ENCODE peak calls at places on chromosomes 3 and 15, in ten cellular contexts. S is fibroblast of lung; D is IMR-90; F is thoracic aorta; R is A549; E is OCI-LY7; N is PC-3; J is tibial nerve; Z is RWPE1; T is CD4-positive, alpha-beta T cell. O is an unnamed sample.

GRCh38 chr15:83106994-83107840 is at the start of gene TM6SF1:
- DNase-seq in R (no peak), F (no peak), J (no peak), N (no peak), E (peak), T (no peak), D (no peak), Z (no peak), S (no peak), O (no peak)

GRCh38 chr15:28873585-28874139 is 12.1 kb upstream of the APBA2 start:
- DNase-seq in Z (no peak), N (no peak), E (no peak), F (no peak), R (no peak), D (no peak), J (no peak), S (no peak), T (peak), O (no peak)

GRCh38 chr3:61783993-61784718 is 222.8 kb downstream of the PTPRG start:
- DNase-seq in Z (no peak), N (no peak), S (peak), F (no peak), J (no peak), T (no peak), E (no peak), D (peak), R (no peak), O (no peak)

GRCh38 chr15:84616235-84616634 is 15.4 kb downstream of the ZSCAN2 start:
- DNase-seq in R (no peak), Z (no peak), D (no peak), E (no peak), F (no peak), T (no peak), J (no peak), N (no peak), S (no peak), O (no peak)

GRCh38 chr15:74449066-74449465 is 11.9 kb downstream of the UBL7 start:
- DNase-seq in N (no peak), T (no peak), D (no peak), Z (no peak), S (no peak), R (no peak), F (no peak), J (no peak), E (no peak), O (no peak)

GRCh38 chr3:112253301-112253971 is 40.6 kb downstream of the SLC9C1 start:
- DNase-seq in T (no peak), F (no peak), J (no peak), D (no peak), N (no peak), E (no peak), Z (no peak), R (no peak), S (no peak), O (no peak)

GRCh38 chr3:197333901-197334639 is 35.7 kb upstream of the DLG1 start:
- DNase-seq in J (no peak), R (no peak), Z (no peak), N (no peak), E (no peak), D (no peak), F (no peak), T (no peak), S (no peak), O (no peak)

GRCh38 chr3:159650751-159651150 is 337.9 kb upstream of the IL12A start:
- DNase-seq in N (peak), T (no peak), J (no peak), E (no peak), Z (no peak), S (no peak), R (no peak), D (no peak), F (no peak), O (no peak)

GRCh38 chr3:10008588-10009344 is 17.5 kb upstream of the FANCD2 start:
- DNase-seq in S (peak), Z (peak), F (peak), J (peak), D (peak), T (peak), R (peak), N (peak), E (peak), O (peak)

GRCh38 chr15:72217216-72217615 is 13.8 kb downstream of the PKM start:
- DNase-seq in N (no peak), Z (no peak), F (no peak), D (no peak), R (no peak), J (no peak), E (no peak), S (no peak), T (no peak), O (no peak)

GRCh38 chr15:66880380-66881155 is 178.5 kb downstream of the SMAD6 start:
- DNase-seq in N (no peak), E (no peak), T (no peak), R (no peak), J (no peak), F (no peak), S (no peak), Z (no peak), D (no peak), O (no peak)

GRCh38 chr3:197336348-197336747 is 37.9 kb upstream of the DLG1 start:
- DNase-seq in R (no peak), N (no peak), E (no peak), D (no peak), F (no peak), T (no peak), Z (no peak), S (no peak), J (no peak), O (no peak)

GRCh38 chr3:39809995-39810595 is 686 bp downstream of the MYRIP start:
- DNase-seq in N (no peak), D (no peak), Z (no peak), R (no peak), J (no peak), T (no peak), S (no peak), E (no peak), F (no peak), O (peak)

GRCh38 chr15:75727851-75728715 is 15.4 kb upstream of the CSPG4 start:
- DNase-seq in D (no peak), J (peak), F (no peak), E (peak), T (peak), R (peak), S (no peak), N (peak), Z (no peak), O (peak)

GRCh38 chr3:3619815-3620214 is 179.4 kb upstream of the LRRN1 start:
- DNase-seq in D (no peak), N (no peak), S (no peak), Z (no peak), T (no peak), R (no peak), J (no peak), E (no peak), F (no peak), O (no peak)

GRCh38 chr3:129063091-129063640 is 2.6 kb downstream of the GP9 start:
- DNase-seq in J (no peak), N (no peak), E (no peak), R (no peak), D (no peak), Z (no peak), F (no peak), S (no peak), T (no peak), O (no peak)

GRCh38 chr15:45132844-45133560 is 3.2 kb downstream of the DUOX1 start:
- DNase-seq in D (no peak), J (no peak), N (peak), S (no peak), R (no peak), E (no peak), Z (no peak), F (no peak), T (no peak), O (no peak)

GRCh38 chr3:23324745-23325144 is 121.6 kb downstream of the UBE2E2 start:
- DNase-seq in S (peak), N (peak), J (no peak), D (peak), T (no peak), R (no peak), E (peak), F (no peak), Z (peak), O (no peak)

GRCh38 chr3:23856286-23856685 is 50.5 kb downstream of the UBE2E1 start:
- DNase-seq in N (no peak), F (no peak), T (no peak), R (no peak), E (no peak), J (no peak), D (peak), S (peak), Z (no peak), O (no peak)

GRCh38 chr3:170811515-170811914 is 58.5 kb downstream of the RPL22L1 start:
- DNase-seq in T (no peak), J (no peak), R (no peak), F (no peak), N (peak), Z (peak), D (peak), S (peak), E (no peak), O (no peak)

GRCh38 chr3:140018556-140018955 is 83.6 kb downstream of the CLSTN2 start:
- DNase-seq in E (no peak), F (no peak), Z (no peak), D (no peak), R (no peak), J (no peak), N (no peak), S (no peak), T (no peak), O (no peak)

DNA sequence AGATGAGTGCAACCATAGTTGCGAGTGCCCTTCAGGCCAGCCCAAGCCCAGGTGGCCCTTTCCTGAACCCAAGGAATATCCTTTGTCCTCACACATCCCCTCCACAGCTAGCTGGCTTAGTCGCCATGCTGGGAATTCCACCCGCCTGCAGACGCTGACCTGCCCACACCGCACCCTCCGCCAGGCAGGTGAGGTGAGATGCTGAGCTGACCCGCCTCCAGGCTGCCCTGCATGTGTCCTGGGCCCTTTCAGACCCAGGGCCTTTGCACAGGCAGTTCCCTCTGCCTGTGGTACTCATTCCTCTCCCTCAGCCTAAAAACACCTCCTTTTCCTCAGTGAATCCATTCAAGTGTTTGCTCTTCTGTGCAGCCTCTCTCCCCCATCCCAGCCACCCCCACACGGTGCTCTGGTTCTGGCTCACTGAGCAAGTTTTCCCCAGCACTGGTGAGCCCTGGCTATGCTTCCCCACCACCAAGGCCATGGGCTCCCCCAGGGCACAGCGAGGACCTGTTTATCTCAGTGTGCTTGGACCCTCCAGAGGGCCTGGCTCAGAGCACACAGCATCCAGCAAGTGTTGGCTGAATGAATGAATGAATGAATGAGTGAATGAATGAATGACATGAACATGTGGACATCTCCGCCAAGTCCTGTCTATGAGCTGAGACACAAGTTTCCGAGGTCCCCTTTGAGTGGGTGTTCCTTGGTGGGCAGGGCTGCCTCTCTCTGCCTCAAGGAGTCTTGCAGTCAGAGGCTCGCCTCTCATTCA is 33.0 kb upstream of the LINGO1 start:
- DNase-seq in J (no peak), F (no peak), E (no peak), R (no peak), D (no peak), Z (no peak), S (no peak), N (no peak), T (no peak), O (no peak)
- H3K27ac ChIP-seq in J (no peak), F (no peak), E (no peak), R (no peak), D (no peak), Z (no peak), S (no peak), N (no peak), T (no peak), O (no peak)

GRCh38 chr3:119205685-119206084 is 32.3 kb downstream of the UPK1B start:
- DNase-seq in S (no peak), J (no peak), Z (no peak), N (no peak), E (no peak), R (peak), F (no peak), D (no peak), T (no peak), O (no peak)

GRCh38 chr3:119205209-119205608 is 31.8 kb downstream of the UPK1B start:
- DNase-seq in S (no peak), Z (no peak), D (no peak), F (no peak), N (no peak), R (peak), T (no peak), E (no peak), J (no peak), O (no peak)

GRCh38 chr3:119206611-119207511 is 33.5 kb downstream of the UPK1B start:
- DNase-seq in J (no peak), R (peak), Z (peak), D (no peak), T (no peak), E (no peak), F (no peak), S (no peak), N (peak), O (peak)

GRCh38 chr3:119211193-119211592 is 29.5 kb downstream of the B4GALT4 start:
- DNase-seq in F (no peak), Z (no peak), D (no peak), N (no peak), R (peak), T (no peak), J (no peak), E (no peak), S (no peak), O (no peak)

DNA sequence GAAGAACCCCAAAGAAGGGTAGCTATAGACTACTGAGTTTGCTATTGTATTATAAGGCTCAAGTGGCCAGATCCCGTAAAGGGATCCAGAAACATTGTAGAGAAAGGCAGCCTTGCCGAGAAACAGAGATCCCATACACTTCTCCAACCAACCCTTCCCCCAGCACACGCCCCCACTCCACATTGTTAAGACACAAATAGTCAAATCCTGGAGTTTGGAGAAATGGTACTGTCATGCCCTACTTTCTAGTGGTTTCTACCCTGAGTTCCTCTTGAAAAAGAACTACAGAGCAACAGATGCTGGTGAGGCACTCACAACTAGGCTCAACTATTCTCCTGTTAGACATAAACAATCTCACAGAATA is 33.2 kb downstream of the B4GALT4 start:
- DNase-seq in S (no peak), N (no peak), T (no peak), D (no peak), R (no peak), J (no peak), Z (no peak), F (no peak), E (no peak), O (no peak)
- H3K27ac ChIP-seq in S (no peak), N (no peak), T (peak), D (peak), R (peak), J (no peak), Z (no peak), F (no peak), E (no peak), O (peak)

GRCh38 chr3:189903562-189904250 is 217.0 kb downstream of the P3H2 start:
- DNase-seq in J (no peak), R (no peak), Z (no peak), T (no peak), D (no peak), E (no peak), N (no peak), F (no peak), S (no peak), O (no peak)

GRCh38 chr3:189899186-189899585 is 221.5 kb downstream of the P3H2 start:
- DNase-seq in Z (no peak), E (no peak), S (no peak), F (no peak), N (no peak), R (no peak), T (no peak), D (no peak), J (no peak), O (no peak)

GRCh38 chr3:189902230-189903186 is 218.2 kb downstream of the P3H2 start:
- DNase-seq in F (no peak), D (peak), T (no peak), E (no peak), J (no peak), R (no peak), Z (no peak), N (no peak), S (no peak), O (no peak)

GRCh38 chr3:189900578-189900977 is 220.1 kb downstream of the P3H2 start:
- DNase-seq in E (no peak), N (peak), T (no peak), J (no peak), Z (peak), S (no peak), R (no peak), D (no peak), F (no peak), O (no peak)

DNA sequence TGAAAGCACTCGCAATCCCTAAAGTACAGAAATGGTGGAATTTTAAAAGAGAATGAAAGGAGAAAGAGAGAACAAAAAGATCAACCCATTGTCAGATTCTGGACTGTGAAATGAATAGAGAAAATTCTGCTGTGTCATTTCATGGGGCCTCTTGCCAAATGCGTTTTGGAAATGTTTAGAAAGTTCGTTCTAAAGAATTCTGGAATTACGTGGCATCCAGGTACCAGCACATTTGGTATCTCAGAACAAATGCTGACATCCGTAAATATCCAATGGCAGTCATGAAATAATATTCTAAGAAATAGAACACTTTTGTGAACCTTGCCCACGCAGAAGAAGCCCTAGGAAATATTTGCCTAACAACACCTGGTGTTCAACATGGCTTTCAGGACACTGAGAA is 219.2 kb downstream of the P3H2 start:
- DNase-seq in Z (no peak), F (no peak), N (no peak), R (no peak), E (no peak), D (no peak), T (no peak), J (no peak), S (no peak), O (no peak)
- H3K27ac ChIP-seq in Z (peak), F (no peak), N (no peak), R (peak), E (no peak), D (no peak), T (no peak), J (no peak), S (no peak), O (no peak)

DNA sequence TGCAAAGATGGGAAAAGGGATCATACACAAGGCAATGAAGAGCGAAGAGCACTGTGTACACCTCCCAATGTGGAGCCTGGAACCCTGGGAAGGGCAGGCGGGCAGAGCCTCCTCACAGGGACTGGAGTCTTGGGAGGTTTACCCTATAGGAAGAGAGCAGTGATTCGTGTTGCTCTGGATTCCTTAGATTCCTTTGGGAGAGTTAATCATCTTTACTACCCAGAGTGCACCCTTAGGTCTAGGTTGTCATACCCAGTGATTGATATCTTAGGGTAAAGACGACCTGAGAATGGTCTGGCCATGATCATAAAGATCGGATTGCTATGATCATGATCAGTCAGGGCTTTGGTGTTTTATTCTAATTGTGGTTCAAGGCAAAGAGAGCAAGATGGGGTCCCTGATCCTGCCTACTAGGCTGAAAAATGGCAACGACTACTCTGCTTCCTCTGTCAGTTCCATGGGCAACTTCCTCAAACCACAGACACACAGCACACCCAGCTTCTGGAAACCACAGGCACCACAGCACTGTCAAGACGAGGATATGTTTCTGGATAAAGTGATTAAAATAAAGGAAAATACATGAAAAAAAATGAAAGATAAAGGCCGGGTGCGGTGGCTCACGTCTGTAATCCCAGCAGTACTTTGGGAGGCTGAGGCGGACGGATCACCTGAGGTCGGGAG is 20.4 kb upstream of the MAP6D1 start:
- DNase-seq in N (peak), F (no peak), E (no peak), R (no peak), D (peak), T (no peak), J (no peak), S (no peak), Z (peak), O (no peak)
- H3K27ac ChIP-seq in N (peak), F (no peak), E (no peak), R (no peak), D (peak), T (no peak), J (no peak), S (peak), Z (peak), O (no peak)

GRCh38 chr3:138113309-138113708 is 2.1 kb downstream of the DZIP1L start:
- DNase-seq in F (no peak), E (no peak), T (no peak), R (no peak), J (no peak), Z (no peak), S (no peak), D (no peak), N (no peak), O (no peak)
- H3K27ac ChIP-seq in F (peak), E (no peak), T (no peak), R (peak), J (peak), Z (peak), S (no peak), D (peak), N (no peak), O (no peak)

DNA sequence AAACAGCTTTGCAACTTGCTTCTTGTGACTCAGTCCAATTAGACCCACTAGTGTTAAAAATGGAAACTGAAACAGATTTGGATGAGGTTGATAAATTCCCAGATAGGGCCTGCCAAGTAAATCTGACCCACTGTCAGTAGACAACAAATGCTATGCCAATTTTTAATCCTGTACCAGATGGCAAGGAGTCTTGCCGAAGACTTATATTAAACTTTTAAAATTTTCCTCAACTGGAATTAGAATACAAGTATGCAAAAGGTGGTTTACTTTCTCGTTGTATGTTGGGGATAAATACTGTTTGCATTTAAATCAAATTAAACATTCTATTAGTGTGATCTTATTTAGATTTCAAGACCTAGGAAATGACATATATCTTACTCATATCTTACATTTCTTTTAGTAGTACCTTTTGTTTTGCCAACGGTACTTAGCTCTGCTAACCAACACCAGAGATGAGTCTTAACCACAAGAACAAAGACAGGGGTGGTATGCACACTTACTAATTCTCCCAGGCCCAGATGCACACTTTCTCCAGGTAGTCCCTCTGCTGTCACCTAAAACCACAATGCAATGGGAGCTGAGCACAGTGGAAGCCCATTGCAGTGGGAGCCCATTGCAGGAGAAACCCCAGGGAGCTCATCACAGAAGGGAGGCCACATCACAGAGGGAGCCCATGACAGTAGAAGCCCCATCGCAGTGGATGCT is 77.8 kb downstream of the WWTR1 start:
- DNase-seq in D (peak), N (peak), E (no peak), T (no peak), Z (peak), R (no peak), F (no peak), S (peak), J (no peak), O (no peak)
- H3K27ac ChIP-seq in D (peak), N (peak), E (no peak), T (no peak), Z (peak), R (peak), F (peak), S (peak), J (peak), O (no peak)

GRCh38 chr3:185555101-185555501 is 2.7 kb upstream of the LIPH start:
- DNase-seq in R (no peak), E (no peak), T (no peak), D (peak), J (no peak), F (no peak), S (no peak), N (no peak), Z (no peak), O (no peak)
- H3K27ac ChIP-seq in R (peak), E (no peak), T (no peak), D (no peak), J (no peak), F (no peak), S (no peak), N (no peak), Z (no peak), O (no peak)

O was measured in caudate nucleus.